ENCODE peak calls at places on chromosomes 11 and 22, in eight cellular contexts. R, A, D, N, J, E, I and W are unnamed samples.

GRCh38 chr22:35174398-35174797 is 82.9 kb upstream of the HMGXB4 start:
- DNase-seq in R (no peak), A (no peak), D (no peak), N (no peak), J (no peak), E (no peak), I (no peak), W (no peak)

GRCh38 chr11:831132-831864 is 1.5 kb upstream of the CD151 start:
- DNase-seq in R (no peak), A (no peak), D (peak; percentile 58), N (no peak), J (no peak), E (no peak), I (no peak), W (no peak)

GRCh38 chr22:42993651-42994275 is 21.2 kb downstream of the PACSIN2 start:
- DNase-seq in R (peak; percentile 64), A (no peak), D (no peak), N (no peak), J (no peak), E (no peak), I (no peak), W (no peak)

GRCh38 chr11:2940166-2940929 is 11.1 kb upstream of the PHLDA2 start:
- DNase-seq in R (peak; percentile 82), A (no peak), D (no peak), N (no peak), J (no peak), E (peak; percentile 27), I (peak; percentile 29), W (no peak)

GRCh38 chr11:66289548-66290331 is 797 bp upstream of the YIF1A start:
- DNase-seq in R (peak; percentile 22), A (peak; percentile 45), D (no peak), N (peak; percentile 81), J (peak; percentile 72), E (peak; percentile 59), I (peak; percentile 93), W (peak; percentile 90)

GRCh38 chr11:83480811-83481210 is 194.6 kb upstream of the CCDC90B start:
- DNase-seq in R (no peak), A (no peak), D (no peak), N (no peak), J (no peak), E (no peak), I (no peak), W (no peak)

GRCh38 chr11:102836290-102836875 is 7.0 kb downstream of the MMP3 start:
- DNase-seq in R (peak; percentile 53), A (no peak), D (no peak), N (no peak), J (peak; percentile 42), E (no peak), I (no peak), W (no peak)

GRCh38 chr11:8242480-8243280 is 21.0 kb downstream of the LMO1 start:
- DNase-seq in R (no peak), A (no peak), D (no peak), N (no peak), J (no peak), E (no peak), I (peak; percentile 65), W (no peak)

DNA sequence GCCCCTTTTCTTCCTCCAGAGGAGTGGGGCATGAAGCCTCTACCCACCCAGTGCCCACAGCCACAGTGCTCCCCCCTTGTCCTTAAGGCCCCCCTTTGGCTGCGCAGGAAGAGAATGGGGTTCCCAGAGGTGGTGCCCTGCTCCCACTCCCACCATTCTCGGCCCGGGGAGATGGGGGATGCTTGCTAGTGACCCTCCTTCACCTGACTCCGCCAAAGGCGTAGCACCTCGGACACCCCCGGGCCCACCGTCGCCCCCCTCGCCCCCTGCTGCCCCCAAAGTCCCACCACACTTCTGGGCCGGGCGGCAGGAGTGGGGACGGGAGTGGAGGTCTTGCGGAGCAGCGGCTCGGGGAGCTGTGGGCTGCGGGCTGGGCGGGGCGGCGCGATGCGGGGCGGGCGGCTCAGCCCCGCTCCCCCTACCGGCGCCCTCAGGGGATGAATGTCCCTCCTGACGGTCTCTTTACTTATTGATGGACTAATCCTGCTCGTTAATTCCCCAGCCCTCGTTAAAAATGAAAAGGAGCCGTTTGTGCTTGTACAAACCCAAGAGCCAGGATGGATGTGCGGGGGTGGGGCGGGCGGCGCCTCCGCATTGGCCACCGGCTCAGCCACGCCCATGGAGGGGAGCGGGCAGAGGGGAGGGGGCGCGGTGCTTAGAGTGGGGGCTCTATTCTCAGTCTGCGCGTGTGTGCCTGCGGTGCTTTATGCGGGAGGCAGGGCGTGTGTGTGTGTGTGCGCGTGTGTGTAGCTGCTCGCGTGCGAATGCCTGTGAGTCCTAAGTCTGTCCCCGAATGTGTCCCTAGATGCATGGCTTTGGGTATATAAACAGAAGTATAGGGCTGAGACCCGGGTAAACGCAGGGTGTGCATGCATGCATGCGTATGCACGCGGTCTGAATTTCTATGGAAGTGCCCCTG is 25.6 kb downstream of the SYT7 start:
- DNase-seq in R (peak; percentile 44), A (no peak), D (no peak), N (no peak), J (no peak), E (no peak), I (peak; percentile 59), W (no peak)
- TF ChIP-seq CTCF in R (peak; percentile 32), A (no peak), D (no peak), N (peak; percentile 27), J (no peak), E (no peak), I (peak; percentile 69), W (no peak)

GRCh38 chr22:45512363-45512762 is 9.7 kb downstream of the FBLN1 start:
- DNase-seq in R (no peak), A (no peak), D (no peak), N (no peak), J (no peak), E (no peak), I (no peak), W (no peak)
- TF ChIP-seq CTCF in R (no peak), A (no peak), D (no peak), N (no peak), J (no peak), E (no peak), I (no peak), W (no peak)

DNA sequence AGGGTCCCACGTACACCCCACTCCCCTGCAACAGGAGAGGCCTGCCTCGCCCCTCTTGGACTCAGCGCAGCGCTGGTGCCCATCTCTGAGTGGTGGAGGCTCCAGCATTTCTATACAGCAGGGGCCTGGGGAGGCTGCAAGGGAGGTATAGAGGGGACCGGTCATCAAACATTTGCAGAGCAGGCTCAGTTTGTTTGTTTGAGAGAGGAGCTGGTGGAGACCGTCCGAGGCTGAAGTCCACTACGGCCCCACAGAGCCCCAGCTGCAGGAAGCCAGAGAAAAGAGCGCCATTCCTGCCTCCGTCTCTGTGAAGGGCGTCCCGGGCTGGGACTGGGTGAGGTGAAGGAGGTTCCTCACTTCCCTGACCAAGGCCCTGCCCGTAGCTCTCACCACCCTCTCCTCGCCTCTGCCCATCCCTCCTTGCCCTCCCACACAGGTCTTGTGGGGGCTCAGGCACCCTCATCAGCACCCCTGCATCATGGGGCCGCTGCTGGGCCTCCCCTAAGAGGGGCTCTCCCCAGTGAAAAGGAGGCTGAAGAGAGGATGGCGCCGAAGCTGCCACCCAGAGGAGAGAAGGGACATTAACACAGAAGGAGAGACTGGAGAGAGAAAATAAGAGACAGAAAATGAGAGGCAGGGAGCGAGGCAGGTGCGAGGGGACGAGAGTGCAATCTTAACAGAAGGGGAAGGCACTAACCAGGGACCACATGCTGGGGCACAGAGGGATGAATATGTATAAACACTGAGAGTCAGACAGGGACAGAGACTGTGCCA is 24.6 kb downstream of the RPUSD4 start:
- DNase-seq in R (no peak), A (no peak), D (no peak), N (no peak), J (no peak), E (no peak), I (no peak), W (no peak)
- TF ChIP-seq CTCF in R (peak; percentile 48), A (no peak), D (no peak), N (no peak), J (peak; percentile 31), E (no peak), I (peak; percentile 58), W (no peak)

GRCh38 chr11:14372011-14372410 is 13.0 kb upstream of the RRAS2 start:
- DNase-seq in R (no peak), A (no peak), D (no peak), N (no peak), J (no peak), E (no peak), I (no peak), W (no peak)

GRCh38 chr11:14376920-14377319 is 17.9 kb upstream of the RRAS2 start:
- DNase-seq in R (peak; percentile 19), A (no peak), D (no peak), N (no peak), J (no peak), E (no peak), I (no peak), W (no peak)

GRCh38 chr11:14373941-14374646 is 15.1 kb upstream of the RRAS2 start:
- DNase-seq in R (peak; percentile 66), A (no peak), D (no peak), N (no peak), J (no peak), E (no peak), I (no peak), W (no peak)

GRCh38 chr11:14378171-14378570 is 19.2 kb upstream of the RRAS2 start:
- DNase-seq in R (peak; percentile 22), A (no peak), D (no peak), N (no peak), J (no peak), E (no peak), I (no peak), W (no peak)

GRCh38 chr11:14374922-14375630 is 16.1 kb upstream of the RRAS2 start:
- DNase-seq in R (no peak), A (no peak), D (no peak), N (no peak), J (no peak), E (no peak), I (peak; percentile 55), W (peak; percentile 22)
- TF ChIP-seq CTCF in R (peak; percentile 37), A (peak; percentile 39), D (no peak), N (no peak), J (no peak), E (no peak), I (peak; percentile 61), W (no peak)

GRCh38 chr22:44351685-44352377 is 39.1 kb upstream of the SHISAL1 start:
- DNase-seq in R (peak; percentile 87), A (no peak), D (peak; percentile 79), N (peak; percentile 54), J (peak; percentile 86), E (no peak), I (peak; percentile 69), W (no peak)
- TF ChIP-seq CTCF in R (no peak), A (no peak), D (no peak), N (no peak), J (peak; percentile 10), E (no peak), I (no peak), W (no peak)

DNA sequence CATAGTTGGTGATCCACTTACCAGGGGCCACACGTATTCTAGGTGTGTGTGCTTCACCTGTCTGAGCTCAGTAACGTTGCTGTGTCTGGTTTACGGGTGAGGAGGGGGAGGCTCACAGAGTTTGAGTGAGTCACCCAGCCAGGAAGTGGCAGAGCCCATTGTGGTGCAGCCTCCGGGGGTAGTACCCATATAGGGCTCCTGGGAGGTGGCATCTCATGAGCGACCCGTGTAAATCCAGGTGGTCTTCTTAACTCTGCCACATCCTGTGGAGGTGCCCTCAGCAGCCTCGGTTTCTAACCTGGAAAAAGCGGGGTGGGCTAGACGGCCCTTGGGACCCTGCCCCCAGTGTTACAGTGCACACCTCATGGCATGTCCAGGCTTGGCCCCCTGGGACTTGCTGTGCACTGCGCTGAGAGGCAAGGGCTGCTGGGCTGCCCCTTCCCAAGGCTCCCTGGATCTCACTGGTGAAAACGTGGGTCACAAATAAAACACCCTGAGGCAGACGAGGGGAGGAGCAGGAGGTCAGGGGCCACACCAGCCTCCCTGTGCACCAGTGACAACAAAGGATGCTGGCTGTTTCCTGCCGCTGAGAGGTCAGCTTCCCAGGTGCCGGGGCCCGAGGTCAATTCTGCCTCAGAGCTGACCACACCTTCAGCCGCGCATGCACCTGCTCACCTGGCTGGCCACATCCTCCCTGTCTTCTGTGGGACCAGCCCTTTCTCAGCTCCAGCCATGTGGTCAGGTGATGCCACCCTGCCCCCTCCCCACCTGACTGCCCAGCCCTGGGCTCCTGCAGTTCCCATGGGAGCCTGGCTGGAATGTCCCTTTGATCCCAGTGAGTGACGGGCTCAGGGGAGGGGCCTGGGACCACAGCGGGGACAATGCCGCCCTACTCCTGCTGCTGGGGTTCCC is 305.1 kb downstream of the CTTN start:
- DNase-seq in R (no peak), A (no peak), D (no peak), N (no peak), J (no peak), E (no peak), I (peak; percentile 63), W (no peak)
- TF ChIP-seq CTCF in R (no peak), A (no peak), D (no peak), N (no peak), J (no peak), E (no peak), I (no peak), W (no peak)